ENCODE peak calls at places on chromosomes 5 and 9, in eight cellular contexts. One of them, this sample, is unnamed.

GRCh38 chr5:166068547-166069335 is 2222.7 kb upstream of the WWC1 start:
- DNase-seq in ELR: no peak
- DNase-seq in astrocyte of the spinal cord: no peak
- DNase-seq in iris pigment epithelial cell: peak; percentile 6
- DNase-seq in GM12878: no peak
- DNase-seq in EL: no peak
- DNase-seq in stimulated activated CD8-positive, alpha-beta memory T cell treated with anti-CD3 and anti-CD28 coated beads, Interleukin-4, amount 100 ng/mL, for 1 hour: no peak
- DNase-seq in epithelial cell of proximal tubule: no peak
- DNase-seq in this sample: no peak

GRCh38 chr9:16335788-16336580 is 534.5 kb downstream of the BNC2 start:
- DNase-seq in ELR: peak; percentile 98
- DNase-seq in astrocyte of the spinal cord: peak; percentile 98
- DNase-seq in iris pigment epithelial cell: peak; percentile 99
- DNase-seq in GM12878: no peak
- DNase-seq in EL: peak; percentile 99
- DNase-seq in stimulated activated CD8-positive, alpha-beta memory T cell treated with anti-CD3 and anti-CD28 coated beads, Interleukin-4, amount 100 ng/mL, for 1 hour: no peak
- DNase-seq in epithelial cell of proximal tubule: peak; percentile 97
- DNase-seq in this sample: peak; percentile 55

GRCh38 chr5:180156141-180156540 is 52.9 kb downstream of the RASGEF1C start:
- DNase-seq in ELR: no peak
- DNase-seq in astrocyte of the spinal cord: no peak
- DNase-seq in iris pigment epithelial cell: no peak
- DNase-seq in GM12878: no peak
- DNase-seq in EL: no peak
- DNase-seq in stimulated activated CD8-positive, alpha-beta memory T cell treated with anti-CD3 and anti-CD28 coated beads, Interleukin-4, amount 100 ng/mL, for 1 hour: no peak
- DNase-seq in epithelial cell of proximal tubule: no peak
- DNase-seq in this sample: peak; percentile 46

GRCh38 chr9:79220666-79221065 is 351.1 kb upstream of the TLE4 start:
- DNase-seq in ELR: peak; percentile 61
- DNase-seq in astrocyte of the spinal cord: peak; percentile 29
- DNase-seq in iris pigment epithelial cell: peak; percentile 66
- DNase-seq in GM12878: no peak
- DNase-seq in EL: peak; percentile 78
- DNase-seq in stimulated activated CD8-positive, alpha-beta memory T cell treated with anti-CD3 and anti-CD28 coated beads, Interleukin-4, amount 100 ng/mL, for 1 hour: no peak
- DNase-seq in epithelial cell of proximal tubule: no peak
- DNase-seq in this sample: no peak

GRCh38 chr5:83802686-83803085 is 82.0 kb upstream of the HAPLN1 start:
- DNase-seq in ELR: peak; percentile 13
- DNase-seq in astrocyte of the spinal cord: peak; percentile 12
- DNase-seq in iris pigment epithelial cell: peak; percentile 65
- DNase-seq in GM12878: no peak
- DNase-seq in EL: peak; percentile 28
- DNase-seq in stimulated activated CD8-positive, alpha-beta memory T cell treated with anti-CD3 and anti-CD28 coated beads, Interleukin-4, amount 100 ng/mL, for 1 hour: no peak
- DNase-seq in epithelial cell of proximal tubule: no peak
- DNase-seq in this sample: no peak

GRCh38 chr9:12723409-12724028 is 30.3 kb downstream of the TYRP1 start:
- DNase-seq in ELR: peak; percentile 62
- DNase-seq in astrocyte of the spinal cord: peak; percentile 50
- DNase-seq in iris pigment epithelial cell: peak; percentile 36
- DNase-seq in GM12878: no peak
- DNase-seq in EL: peak; percentile 26
- DNase-seq in stimulated activated CD8-positive, alpha-beta memory T cell treated with anti-CD3 and anti-CD28 coated beads, Interleukin-4, amount 100 ng/mL, for 1 hour: no peak
- DNase-seq in epithelial cell of proximal tubule: no peak
- DNase-seq in this sample: no peak

GRCh38 chr5:82019342-82020138 is 47.7 kb downstream of the ATG10 start:
- DNase-seq in ELR: no peak
- DNase-seq in astrocyte of the spinal cord: no peak
- DNase-seq in iris pigment epithelial cell: no peak
- DNase-seq in GM12878: no peak
- DNase-seq in EL: no peak
- DNase-seq in stimulated activated CD8-positive, alpha-beta memory T cell treated with anti-CD3 and anti-CD28 coated beads, Interleukin-4, amount 100 ng/mL, for 1 hour: no peak
- DNase-seq in epithelial cell of proximal tubule: no peak
- DNase-seq in this sample: no peak

GRCh38 chr5:134468921-134469400 is 56.5 kb upstream of the JADE2 start:
- DNase-seq in ELR: no peak
- DNase-seq in astrocyte of the spinal cord: no peak
- DNase-seq in iris pigment epithelial cell: no peak
- DNase-seq in GM12878: no peak
- DNase-seq in EL: no peak
- DNase-seq in stimulated activated CD8-positive, alpha-beta memory T cell treated with anti-CD3 and anti-CD28 coated beads, Interleukin-4, amount 100 ng/mL, for 1 hour: no peak
- DNase-seq in epithelial cell of proximal tubule: no peak
- DNase-seq in this sample: no peak

GRCh38 chr5:141878186-141878770 is at the start of gene PCDH1:
- DNase-seq in ELR: peak; percentile 52
- DNase-seq in astrocyte of the spinal cord: peak; percentile 22
- DNase-seq in iris pigment epithelial cell: peak; percentile 46
- DNase-seq in GM12878: no peak
- DNase-seq in EL: peak; percentile 36
- DNase-seq in stimulated activated CD8-positive, alpha-beta memory T cell treated with anti-CD3 and anti-CD28 coated beads, Interleukin-4, amount 100 ng/mL, for 1 hour: no peak
- DNase-seq in epithelial cell of proximal tubule: no peak
- DNase-seq in this sample: no peak

GRCh38 chr5:128228506-128228905 is 144.9 kb downstream of the SLC12A2 start:
- DNase-seq in ELR: no peak
- DNase-seq in astrocyte of the spinal cord: peak; percentile 57
- DNase-seq in iris pigment epithelial cell: peak; percentile 73
- DNase-seq in GM12878: no peak
- DNase-seq in EL: peak; percentile 18
- DNase-seq in stimulated activated CD8-positive, alpha-beta memory T cell treated with anti-CD3 and anti-CD28 coated beads, Interleukin-4, amount 100 ng/mL, for 1 hour: no peak
- DNase-seq in epithelial cell of proximal tubule: peak; percentile 65
- DNase-seq in this sample: no peak

GRCh38 chr5:139394123-139394653 is 716 bp downstream of the PROB1 start:
- DNase-seq in ELR: peak; percentile 55
- DNase-seq in astrocyte of the spinal cord: no peak
- DNase-seq in iris pigment epithelial cell: peak; percentile 66
- DNase-seq in GM12878: no peak
- DNase-seq in EL: peak; percentile 55
- DNase-seq in stimulated activated CD8-positive, alpha-beta memory T cell treated with anti-CD3 and anti-CD28 coated beads, Interleukin-4, amount 100 ng/mL, for 1 hour: no peak
- DNase-seq in epithelial cell of proximal tubule: no peak
- DNase-seq in this sample: no peak

GRCh38 chr5:72379936-72380335 is 59.8 kb downstream of the PTCD2 start:
- DNase-seq in ELR: peak; percentile 89
- DNase-seq in astrocyte of the spinal cord: no peak
- DNase-seq in iris pigment epithelial cell: peak; percentile 53
- DNase-seq in GM12878: no peak
- DNase-seq in EL: peak; percentile 84
- DNase-seq in stimulated activated CD8-positive, alpha-beta memory T cell treated with anti-CD3 and anti-CD28 coated beads, Interleukin-4, amount 100 ng/mL, for 1 hour: no peak
- DNase-seq in epithelial cell of proximal tubule: no peak
- DNase-seq in this sample: no peak

GRCh38 chr5:136194611-136195010 is 1.6 kb upstream of the SMIM32 start:
- DNase-seq in ELR: no peak
- DNase-seq in astrocyte of the spinal cord: no peak
- DNase-seq in iris pigment epithelial cell: no peak
- DNase-seq in GM12878: no peak
- DNase-seq in EL: no peak
- DNase-seq in stimulated activated CD8-positive, alpha-beta memory T cell treated with anti-CD3 and anti-CD28 coated beads, Interleukin-4, amount 100 ng/mL, for 1 hour: no peak
- DNase-seq in epithelial cell of proximal tubule: no peak
- DNase-seq in this sample: peak; percentile 50

GRCh38 chr5:140118294-140118936 is 4.5 kb downstream of the PURA start:
- DNase-seq in ELR: peak; percentile 36
- DNase-seq in astrocyte of the spinal cord: no peak
- DNase-seq in iris pigment epithelial cell: no peak
- DNase-seq in GM12878: no peak
- DNase-seq in EL: no peak
- DNase-seq in stimulated activated CD8-positive, alpha-beta memory T cell treated with anti-CD3 and anti-CD28 coated beads, Interleukin-4, amount 100 ng/mL, for 1 hour: no peak
- DNase-seq in epithelial cell of proximal tubule: no peak
- DNase-seq in this sample: no peak

GRCh38 chr5:123422433-123423277 is 548 bp downstream of the CEP120 start:
- DNase-seq in ELR: peak; percentile 57
- DNase-seq in astrocyte of the spinal cord: peak; percentile 42
- DNase-seq in iris pigment epithelial cell: peak; percentile 42
- DNase-seq in GM12878: no peak
- DNase-seq in EL: peak; percentile 38
- DNase-seq in stimulated activated CD8-positive, alpha-beta memory T cell treated with anti-CD3 and anti-CD28 coated beads, Interleukin-4, amount 100 ng/mL, for 1 hour: peak; percentile 5
- DNase-seq in epithelial cell of proximal tubule: no peak
- DNase-seq in this sample: no peak

GRCh38 chr9:121962421-121962820 is 130.7 kb downstream of the TTLL11 start:
- DNase-seq in ELR: peak; percentile 52
- DNase-seq in astrocyte of the spinal cord: no peak
- DNase-seq in iris pigment epithelial cell: peak; percentile 47
- DNase-seq in GM12878: no peak
- DNase-seq in EL: peak; percentile 11
- DNase-seq in stimulated activated CD8-positive, alpha-beta memory T cell treated with anti-CD3 and anti-CD28 coated beads, Interleukin-4, amount 100 ng/mL, for 1 hour: no peak
- DNase-seq in epithelial cell of proximal tubule: no peak
- DNase-seq in this sample: no peak

GRCh38 chr5:76084496-76085285 is 1.5 kb downstream of the SV2C start:
- DNase-seq in ELR: no peak
- DNase-seq in astrocyte of the spinal cord: no peak
- DNase-seq in iris pigment epithelial cell: no peak
- DNase-seq in GM12878: no peak
- DNase-seq in EL: no peak
- DNase-seq in stimulated activated CD8-positive, alpha-beta memory T cell treated with anti-CD3 and anti-CD28 coated beads, Interleukin-4, amount 100 ng/mL, for 1 hour: no peak
- DNase-seq in epithelial cell of proximal tubule: no peak
- DNase-seq in this sample: no peak

GRCh38 chr5:16461782-16462181 is 3.8 kb downstream of the ZNF622 start:
- DNase-seq in ELR: peak; percentile 87
- DNase-seq in astrocyte of the spinal cord: peak; percentile 71
- DNase-seq in iris pigment epithelial cell: peak; percentile 98
- DNase-seq in GM12878: no peak
- DNase-seq in EL: peak; percentile 96
- DNase-seq in stimulated activated CD8-positive, alpha-beta memory T cell treated with anti-CD3 and anti-CD28 coated beads, Interleukin-4, amount 100 ng/mL, for 1 hour: no peak
- DNase-seq in epithelial cell of proximal tubule: peak; percentile 72
- DNase-seq in this sample: no peak

GRCh38 chr5:116778015-116778414 is 203.4 kb upstream of the SEMA6A start:
- DNase-seq in ELR: no peak
- DNase-seq in astrocyte of the spinal cord: peak; percentile 18
- DNase-seq in iris pigment epithelial cell: no peak
- DNase-seq in GM12878: no peak
- DNase-seq in EL: no peak
- DNase-seq in stimulated activated CD8-positive, alpha-beta memory T cell treated with anti-CD3 and anti-CD28 coated beads, Interleukin-4, amount 100 ng/mL, for 1 hour: no peak
- DNase-seq in epithelial cell of proximal tubule: no peak
- DNase-seq in this sample: no peak

GRCh38 chr5:134438268-134438622 is 26.6 kb upstream of the CDKN2AIPNL start:
- DNase-seq in ELR: peak; percentile 66
- DNase-seq in astrocyte of the spinal cord: peak; percentile 79
- DNase-seq in iris pigment epithelial cell: peak; percentile 72
- DNase-seq in GM12878: no peak
- DNase-seq in EL: peak; percentile 86
- DNase-seq in stimulated activated CD8-positive, alpha-beta memory T cell treated with anti-CD3 and anti-CD28 coated beads, Interleukin-4, amount 100 ng/mL, for 1 hour: no peak
- DNase-seq in epithelial cell of proximal tubule: peak; percentile 66
- DNase-seq in this sample: no peak

GRCh38 chr9:16266648-16267276 is 603.7 kb downstream of the BNC2 start:
- DNase-seq in ELR: peak; percentile 22
- DNase-seq in astrocyte of the spinal cord: no peak
- DNase-seq in iris pigment epithelial cell: no peak
- DNase-seq in GM12878: no peak
- DNase-seq in EL: peak; percentile 13
- DNase-seq in stimulated activated CD8-positive, alpha-beta memory T cell treated with anti-CD3 and anti-CD28 coated beads, Interleukin-4, amount 100 ng/mL, for 1 hour: no peak
- DNase-seq in epithelial cell of proximal tubule: no peak
- DNase-seq in this sample: peak; percentile 62

GRCh38 chr9:73199886-73200285 is 48.2 kb downstream of the ANXA1 start:
- DNase-seq in ELR: peak; percentile 13
- DNase-seq in astrocyte of the spinal cord: no peak
- DNase-seq in iris pigment epithelial cell: no peak
- DNase-seq in GM12878: no peak
- DNase-seq in EL: no peak
- DNase-seq in stimulated activated CD8-positive, alpha-beta memory T cell treated with anti-CD3 and anti-CD28 coated beads, Interleukin-4, amount 100 ng/mL, for 1 hour: no peak
- DNase-seq in epithelial cell of proximal tubule: no peak
- DNase-seq in this sample: no peak

GRCh38 chr9:1946506-1946905 is 68.6 kb upstream of the SMARCA2 start:
- DNase-seq in ELR: no peak
- DNase-seq in astrocyte of the spinal cord: no peak
- DNase-seq in iris pigment epithelial cell: no peak
- DNase-seq in GM12878: no peak
- DNase-seq in EL: no peak
- DNase-seq in stimulated activated CD8-positive, alpha-beta memory T cell treated with anti-CD3 and anti-CD28 coated beads, Interleukin-4, amount 100 ng/mL, for 1 hour: no peak
- DNase-seq in epithelial cell of proximal tubule: no peak
- DNase-seq in this sample: no peak

GRCh38 chr9:75039006-75039405 is 10.9 kb upstream of the CARNMT1 start:
- DNase-seq in ELR: peak; percentile 61
- DNase-seq in astrocyte of the spinal cord: peak; percentile 45
- DNase-seq in iris pigment epithelial cell: peak; percentile 82
- DNase-seq in GM12878: no peak
- DNase-seq in EL: peak; percentile 56
- DNase-seq in stimulated activated CD8-positive, alpha-beta memory T cell treated with anti-CD3 and anti-CD28 coated beads, Interleukin-4, amount 100 ng/mL, for 1 hour: no peak
- DNase-seq in epithelial cell of proximal tubule: no peak
- DNase-seq in this sample: no peak

GRCh38 chr9:79701651-79702050 is 129.9 kb downstream of the TLE4 start:
- DNase-seq in ELR: peak; percentile 24
- DNase-seq in astrocyte of the spinal cord: no peak
- DNase-seq in iris pigment epithelial cell: peak; percentile 32
- DNase-seq in GM12878: no peak
- DNase-seq in EL: peak; percentile 53
- DNase-seq in stimulated activated CD8-positive, alpha-beta memory T cell treated with anti-CD3 and anti-CD28 coated beads, Interleukin-4, amount 100 ng/mL, for 1 hour: no peak
- DNase-seq in epithelial cell of proximal tubule: no peak
- DNase-seq in this sample: peak; percentile 33

GRCh38 chr5:178232124-178232919 is at the start of gene PHYKPL:
- DNase-seq in ELR: peak; percentile 77
- DNase-seq in astrocyte of the spinal cord: peak; percentile 69
- DNase-seq in iris pigment epithelial cell: peak; percentile 63
- DNase-seq in GM12878: no peak
- DNase-seq in EL: peak; percentile 76
- DNase-seq in stimulated activated CD8-positive, alpha-beta memory T cell treated with anti-CD3 and anti-CD28 coated beads, Interleukin-4, amount 100 ng/mL, for 1 hour: no peak
- DNase-seq in epithelial cell of proximal tubule: no peak
- DNase-seq in this sample: no peak

GRCh38 chr9:93136011-93136440 is 2.0 kb upstream of the NINJ1 start:
- DNase-seq in ELR: peak; percentile 36
- DNase-seq in astrocyte of the spinal cord: peak; percentile 27
- DNase-seq in iris pigment epithelial cell: peak; percentile 83
- DNase-seq in GM12878: no peak
- DNase-seq in EL: no peak
- DNase-seq in stimulated activated CD8-positive, alpha-beta memory T cell treated with anti-CD3 and anti-CD28 coated beads, Interleukin-4, amount 100 ng/mL, for 1 hour: no peak
- DNase-seq in epithelial cell of proximal tubule: no peak
- DNase-seq in this sample: no peak

GRCh38 chr9:13719981-13720380 is 440.5 kb upstream of the MPDZ start:
- DNase-seq in ELR: peak; percentile 17
- DNase-seq in astrocyte of the spinal cord: peak; percentile 83
- DNase-seq in iris pigment epithelial cell: peak; percentile 97
- DNase-seq in GM12878: no peak
- DNase-seq in EL: peak; percentile 82
- DNase-seq in stimulated activated CD8-positive, alpha-beta memory T cell treated with anti-CD3 and anti-CD28 coated beads, Interleukin-4, amount 100 ng/mL, for 1 hour: no peak
- DNase-seq in epithelial cell of proximal tubule: no peak
- DNase-seq in this sample: no peak

GRCh38 chr5:130337179-130337888 is 433.1 kb downstream of the CHSY3 start:
- DNase-seq in ELR: peak; percentile 79
- DNase-seq in astrocyte of the spinal cord: peak; percentile 65
- DNase-seq in iris pigment epithelial cell: peak; percentile 76
- DNase-seq in GM12878: no peak
- DNase-seq in EL: peak; percentile 56
- DNase-seq in stimulated activated CD8-positive, alpha-beta memory T cell treated with anti-CD3 and anti-CD28 coated beads, Interleukin-4, amount 100 ng/mL, for 1 hour: no peak
- DNase-seq in epithelial cell of proximal tubule: peak; percentile 29
- DNase-seq in this sample: no peak

GRCh38 chr9:80501635-80502034 is 929.9 kb downstream of the TLE4 start:
- DNase-seq in ELR: peak; percentile 54
- DNase-seq in astrocyte of the spinal cord: no peak
- DNase-seq in iris pigment epithelial cell: peak; percentile 73
- DNase-seq in GM12878: no peak
- DNase-seq in EL: peak; percentile 46
- DNase-seq in stimulated activated CD8-positive, alpha-beta memory T cell treated with anti-CD3 and anti-CD28 coated beads, Interleukin-4, amount 100 ng/mL, for 1 hour: no peak
- DNase-seq in epithelial cell of proximal tubule: peak; percentile 75
- DNase-seq in this sample: no peak

GRCh38 chr9:18390393-18390792 is 83.6 kb upstream of the ADAMTSL1 start:
- DNase-seq in ELR: no peak
- DNase-seq in astrocyte of the spinal cord: peak; percentile 33
- DNase-seq in iris pigment epithelial cell: peak; percentile 53
- DNase-seq in GM12878: no peak
- DNase-seq in EL: no peak
- DNase-seq in stimulated activated CD8-positive, alpha-beta memory T cell treated with anti-CD3 and anti-CD28 coated beads, Interleukin-4, amount 100 ng/mL, for 1 hour: no peak
- DNase-seq in epithelial cell of proximal tubule: no peak
- DNase-seq in this sample: no peak

GRCh38 chr5:132385321-132386105 is 16.0 kb downstream of the SLC22A5 start:
- DNase-seq in ELR: peak; percentile 79
- DNase-seq in astrocyte of the spinal cord: peak; percentile 59
- DNase-seq in iris pigment epithelial cell: peak; percentile 56
- DNase-seq in GM12878: peak; percentile 39
- DNase-seq in EL: peak; percentile 71
- DNase-seq in stimulated activated CD8-positive, alpha-beta memory T cell treated with anti-CD3 and anti-CD28 coated beads, Interleukin-4, amount 100 ng/mL, for 1 hour: no peak
- DNase-seq in epithelial cell of proximal tubule: no peak
- DNase-seq in this sample: peak; percentile 77

GRCh38 chr5:138542120-138542955 is 698 bp downstream of the ETF1 start:
- DNase-seq in ELR: peak; percentile 41
- DNase-seq in astrocyte of the spinal cord: no peak
- DNase-seq in iris pigment epithelial cell: no peak
- DNase-seq in GM12878: no peak
- DNase-seq in EL: peak; percentile 21
- DNase-seq in stimulated activated CD8-positive, alpha-beta memory T cell treated with anti-CD3 and anti-CD28 coated beads, Interleukin-4, amount 100 ng/mL, for 1 hour: no peak
- DNase-seq in epithelial cell of proximal tubule: no peak
- DNase-seq in this sample: no peak

GRCh38 chr5:119470851-119471451 is 18.7 kb downstream of the HSD17B4 start:
- DNase-seq in ELR: peak; percentile 55
- DNase-seq in astrocyte of the spinal cord: peak; percentile 62
- DNase-seq in iris pigment epithelial cell: peak; percentile 49
- DNase-seq in GM12878: no peak
- DNase-seq in EL: peak; percentile 39
- DNase-seq in stimulated activated CD8-positive, alpha-beta memory T cell treated with anti-CD3 and anti-CD28 coated beads, Interleukin-4, amount 100 ng/mL, for 1 hour: no peak
- DNase-seq in epithelial cell of proximal tubule: no peak
- DNase-seq in this sample: no peak